ENCODE peak calls at places on chromosomes 2 and 18, in nine cellular contexts. One of them, this sample, is unnamed.

GRCh38 chr2:43759195-43759594 is 14.6 kb upstream of the DYNC2LI1 start:
- DNase-seq in NCI-H2029 treated with DMSO at 0.1 percent for 48 hours: no peak
- DNase-seq in NCI-H69: peak
- DNase-seq in AG09319: peak
- DNase-seq in GM12864: no peak
- DNase-seq in NCI-H774: no peak
- DNase-seq in M059J: peak
- DNase-seq in ACHN: peak
- DNase-seq in fibroblast of the conjunctiva: peak
- DNase-seq in this sample: no peak

GRCh38 chr18:22778996-22779395 is 154.1 kb upstream of the RBBP8 start:
- DNase-seq in AG09319: no peak
- DNase-seq in fibroblast of the conjunctiva: no peak
- DNase-seq in ACHN: no peak
- DNase-seq in GM12864: no peak
- DNase-seq in NCI-H69: no peak
- DNase-seq in NCI-H2029 treated with DMSO at 0.1 percent for 48 hours: peak
- DNase-seq in M059J: peak
- DNase-seq in NCI-H774: no peak
- DNase-seq in this sample: no peak

GRCh38 chr18:79795446-79795845 is 2.3 kb upstream of the KCNG2 start:
- DNase-seq in M059J: no peak
- DNase-seq in GM12864: no peak
- DNase-seq in NCI-H69: no peak
- DNase-seq in ACHN: no peak
- DNase-seq in NCI-H2029 treated with DMSO at 0.1 percent for 48 hours: no peak
- DNase-seq in fibroblast of the conjunctiva: no peak
- DNase-seq in AG09319: no peak
- DNase-seq in NCI-H774: no peak
- DNase-seq in this sample: no peak

GRCh38 chr2:26670171-26670570 is 22.4 kb upstream of the KCNK3 start:
- DNase-seq in GM12864: no peak
- DNase-seq in AG09319: no peak
- DNase-seq in NCI-H2029 treated with DMSO at 0.1 percent for 48 hours: no peak
- DNase-seq in ACHN: no peak
- DNase-seq in M059J: peak
- DNase-seq in fibroblast of the conjunctiva: no peak
- DNase-seq in NCI-H774: no peak
- DNase-seq in NCI-H69: no peak
- DNase-seq in this sample: no peak

GRCh38 chr18:35407871-35408481 is 30.8 kb upstream of the ZNF396 start:
- DNase-seq in NCI-H2029 treated with DMSO at 0.1 percent for 48 hours: peak
- DNase-seq in NCI-H69: peak
- DNase-seq in M059J: peak
- DNase-seq in GM12864: no peak
- DNase-seq in AG09319: peak
- DNase-seq in ACHN: peak
- DNase-seq in NCI-H774: peak
- DNase-seq in fibroblast of the conjunctiva: peak
- DNase-seq in this sample: no peak

GRCh38 chr2:177044686-177045085 is 167.9 kb upstream of the HNRNPA3 start:
- DNase-seq in M059J: no peak
- DNase-seq in NCI-H69: no peak
- DNase-seq in fibroblast of the conjunctiva: no peak
- DNase-seq in GM12864: no peak
- DNase-seq in AG09319: no peak
- DNase-seq in NCI-H2029 treated with DMSO at 0.1 percent for 48 hours: no peak
- DNase-seq in NCI-H774: no peak
- DNase-seq in ACHN: no peak
- DNase-seq in this sample: no peak

GRCh38 chr18:78527984-78528383 is 451.6 kb upstream of the SALL3 start:
- DNase-seq in NCI-H2029 treated with DMSO at 0.1 percent for 48 hours: no peak
- DNase-seq in M059J: no peak
- DNase-seq in fibroblast of the conjunctiva: no peak
- DNase-seq in GM12864: no peak
- DNase-seq in NCI-H774: no peak
- DNase-seq in ACHN: no peak
- DNase-seq in AG09319: no peak
- DNase-seq in NCI-H69: peak
- DNase-seq in this sample: no peak

GRCh38 chr2:160207804-160208661 is 8.0 kb upstream of the ITGB6 start:
- DNase-seq in fibroblast of the conjunctiva: peak
- DNase-seq in NCI-H2029 treated with DMSO at 0.1 percent for 48 hours: no peak
- DNase-seq in M059J: peak
- DNase-seq in GM12864: no peak
- DNase-seq in AG09319: peak
- DNase-seq in NCI-H774: no peak
- DNase-seq in NCI-H69: no peak
- DNase-seq in ACHN: peak
- DNase-seq in this sample: no peak

GRCh38 chr2:120014231-120014990 is 1.5 kb downstream of the EPB41L5 start:
- DNase-seq in ACHN: no peak
- DNase-seq in NCI-H2029 treated with DMSO at 0.1 percent for 48 hours: no peak
- DNase-seq in AG09319: no peak
- DNase-seq in GM12864: no peak
- DNase-seq in NCI-H69: peak
- DNase-seq in M059J: no peak
- DNase-seq in fibroblast of the conjunctiva: no peak
- DNase-seq in NCI-H774: no peak
- DNase-seq in this sample: no peak

GRCh38 chr2:217973008-217973787 is 29.6 kb downstream of the TNS1 start:
- DNase-seq in NCI-H2029 treated with DMSO at 0.1 percent for 48 hours: no peak
- DNase-seq in AG09319: no peak
- DNase-seq in NCI-H69: no peak
- DNase-seq in fibroblast of the conjunctiva: no peak
- DNase-seq in ACHN: no peak
- DNase-seq in GM12864: no peak
- DNase-seq in NCI-H774: no peak
- DNase-seq in M059J: no peak
- DNase-seq in this sample: no peak

GRCh38 chr18:34709631-34710429 is at the start of gene DTNA:
- DNase-seq in ACHN: peak
- DNase-seq in AG09319: peak
- DNase-seq in NCI-H774: peak
- DNase-seq in M059J: peak
- DNase-seq in NCI-H2029 treated with DMSO at 0.1 percent for 48 hours: no peak
- DNase-seq in NCI-H69: peak
- DNase-seq in fibroblast of the conjunctiva: peak
- DNase-seq in GM12864: no peak
- DNase-seq in this sample: no peak

GRCh38 chr18:50819027-50819726 is 639 bp downstream of the MRO start:
- DNase-seq in NCI-H2029 treated with DMSO at 0.1 percent for 48 hours: no peak
- DNase-seq in ACHN: peak
- DNase-seq in M059J: peak
- DNase-seq in AG09319: no peak
- DNase-seq in NCI-H69: peak
- DNase-seq in fibroblast of the conjunctiva: no peak
- DNase-seq in NCI-H774: no peak
- DNase-seq in GM12864: no peak
- DNase-seq in this sample: no peak

GRCh38 chr18:28961669-28962228 is 784.8 kb upstream of the CDH2 start:
- DNase-seq in ACHN: peak
- DNase-seq in AG09319: no peak
- DNase-seq in NCI-H69: peak
- DNase-seq in NCI-H2029 treated with DMSO at 0.1 percent for 48 hours: peak
- DNase-seq in NCI-H774: no peak
- DNase-seq in GM12864: no peak
- DNase-seq in M059J: peak
- DNase-seq in fibroblast of the conjunctiva: peak
- DNase-seq in this sample: no peak

GRCh38 chr2:237677951-237678481 is 50.6 kb downstream of the LRRFIP1 start:
- DNase-seq in fibroblast of the conjunctiva: peak
- DNase-seq in AG09319: no peak
- DNase-seq in NCI-H69: peak
- DNase-seq in GM12864: no peak
- DNase-seq in NCI-H774: no peak
- DNase-seq in M059J: no peak
- DNase-seq in ACHN: no peak
- DNase-seq in NCI-H2029 treated with DMSO at 0.1 percent for 48 hours: no peak
- DNase-seq in this sample: no peak

GRCh38 chr2:235570256-235570655 is 76.4 kb downstream of the AGAP1 start:
- DNase-seq in ACHN: no peak
- DNase-seq in NCI-H2029 treated with DMSO at 0.1 percent for 48 hours: no peak
- DNase-seq in fibroblast of the conjunctiva: no peak
- DNase-seq in GM12864: no peak
- DNase-seq in AG09319: no peak
- DNase-seq in M059J: peak
- DNase-seq in NCI-H69: no peak
- DNase-seq in NCI-H774: no peak
- DNase-seq in this sample: no peak

GRCh38 chr2:105775809-105776559 is 31.3 kb downstream of the NCK2 start:
- DNase-seq in AG09319: peak
- DNase-seq in GM12864: no peak
- DNase-seq in ACHN: no peak
- DNase-seq in fibroblast of the conjunctiva: no peak
- DNase-seq in NCI-H774: no peak
- DNase-seq in NCI-H2029 treated with DMSO at 0.1 percent for 48 hours: no peak
- DNase-seq in NCI-H69: peak
- DNase-seq in M059J: no peak
- DNase-seq in this sample: no peak

GRCh38 chr18:36993068-36993467 is 164.1 kb downstream of the KIAA1328 start:
- DNase-seq in ACHN: no peak
- DNase-seq in M059J: peak
- DNase-seq in NCI-H69: no peak
- DNase-seq in fibroblast of the conjunctiva: peak
- DNase-seq in AG09319: no peak
- DNase-seq in NCI-H774: no peak
- DNase-seq in GM12864: no peak
- DNase-seq in NCI-H2029 treated with DMSO at 0.1 percent for 48 hours: no peak
- DNase-seq in this sample: no peak

GRCh38 chr2:190075623-190076022 is 13.1 kb upstream of the MSTN start:
- DNase-seq in M059J: no peak
- DNase-seq in GM12864: no peak
- DNase-seq in NCI-H774: no peak
- DNase-seq in NCI-H69: no peak
- DNase-seq in AG09319: no peak
- DNase-seq in ACHN: no peak
- DNase-seq in fibroblast of the conjunctiva: no peak
- DNase-seq in NCI-H2029 treated with DMSO at 0.1 percent for 48 hours: no peak
- DNase-seq in this sample: no peak

GRCh38 chr2:85112906-85113625 is 20.1 kb upstream of the TCF7L1 start:
- DNase-seq in fibroblast of the conjunctiva: no peak
- DNase-seq in GM12864: no peak
- DNase-seq in M059J: peak
- DNase-seq in NCI-H2029 treated with DMSO at 0.1 percent for 48 hours: no peak
- DNase-seq in AG09319: no peak
- DNase-seq in ACHN: no peak
- DNase-seq in NCI-H69: no peak
- DNase-seq in NCI-H774: no peak
- DNase-seq in this sample: no peak

GRCh38 chr18:58288922-58289797 is 245.1 kb downstream of the NEDD4L start:
- DNase-seq in ACHN: peak
- DNase-seq in M059J: peak
- DNase-seq in NCI-H69: no peak
- DNase-seq in AG09319: no peak
- DNase-seq in GM12864: peak
- DNase-seq in fibroblast of the conjunctiva: no peak
- DNase-seq in NCI-H2029 treated with DMSO at 0.1 percent for 48 hours: peak
- DNase-seq in NCI-H774: no peak
- DNase-seq in this sample: no peak

GRCh38 chr2:100819365-100820345 is at the start of gene NPAS2:
- DNase-seq in fibroblast of the conjunctiva: peak
- DNase-seq in M059J: peak
- DNase-seq in AG09319: no peak
- DNase-seq in NCI-H774: no peak
- DNase-seq in GM12864: no peak
- DNase-seq in NCI-H69: peak
- DNase-seq in ACHN: peak
- DNase-seq in NCI-H2029 treated with DMSO at 0.1 percent for 48 hours: no peak
- DNase-seq in this sample: no peak

GRCh38 chr18:49812321-49813070 is 837 bp downstream of the ACAA2 start:
- DNase-seq in M059J: no peak
- DNase-seq in NCI-H774: no peak
- DNase-seq in ACHN: no peak
- DNase-seq in NCI-H2029 treated with DMSO at 0.1 percent for 48 hours: no peak
- DNase-seq in NCI-H69: peak
- DNase-seq in AG09319: no peak
- DNase-seq in fibroblast of the conjunctiva: no peak
- DNase-seq in GM12864: no peak
- DNase-seq in this sample: no peak

GRCh38 chr18:9914334-9914583 is 443 bp downstream of the VAPA start:
- DNase-seq in NCI-H2029 treated with DMSO at 0.1 percent for 48 hours: no peak
- DNase-seq in GM12864: no peak
- DNase-seq in fibroblast of the conjunctiva: no peak
- DNase-seq in M059J: no peak
- DNase-seq in AG09319: no peak
- DNase-seq in ACHN: peak
- DNase-seq in NCI-H774: no peak
- DNase-seq in NCI-H69: peak
- DNase-seq in this sample: no peak

GRCh38 chr2:64854773-64855237 is 134.4 kb upstream of the SLC1A4 start:
- DNase-seq in ACHN: peak
- DNase-seq in NCI-H774: no peak
- DNase-seq in M059J: peak
- DNase-seq in NCI-H2029 treated with DMSO at 0.1 percent for 48 hours: no peak
- DNase-seq in fibroblast of the conjunctiva: no peak
- DNase-seq in NCI-H69: no peak
- DNase-seq in AG09319: no peak
- DNase-seq in GM12864: no peak
- DNase-seq in this sample: no peak

GRCh38 chr2:39893616-39894015 is 114.6 kb upstream of the THUMPD2 start:
- DNase-seq in GM12864: no peak
- DNase-seq in NCI-H69: no peak
- DNase-seq in ACHN: no peak
- DNase-seq in fibroblast of the conjunctiva: no peak
- DNase-seq in NCI-H2029 treated with DMSO at 0.1 percent for 48 hours: no peak
- DNase-seq in M059J: peak
- DNase-seq in AG09319: no peak
- DNase-seq in NCI-H774: no peak
- DNase-seq in this sample: no peak

GRCh38 chr2:231673348-231673770 is 35.0 kb upstream of the PTMA start:
- DNase-seq in M059J: no peak
- DNase-seq in fibroblast of the conjunctiva: no peak
- DNase-seq in NCI-H2029 treated with DMSO at 0.1 percent for 48 hours: peak
- DNase-seq in NCI-H774: peak
- DNase-seq in GM12864: no peak
- DNase-seq in AG09319: no peak
- DNase-seq in ACHN: peak
- DNase-seq in NCI-H69: peak
- DNase-seq in this sample: no peak

GRCh38 chr2:225556461-225556860 is 157.0 kb downstream of the NYAP2 start:
- DNase-seq in NCI-H774: no peak
- DNase-seq in GM12864: no peak
- DNase-seq in ACHN: no peak
- DNase-seq in NCI-H2029 treated with DMSO at 0.1 percent for 48 hours: no peak
- DNase-seq in M059J: no peak
- DNase-seq in NCI-H69: peak
- DNase-seq in AG09319: no peak
- DNase-seq in fibroblast of the conjunctiva: no peak
- DNase-seq in this sample: no peak

GRCh38 chr2:26144953-26145680 is 27.8 kb upstream of the GAREM2 start:
- DNase-seq in AG09319: peak
- DNase-seq in NCI-H69: peak
- DNase-seq in fibroblast of the conjunctiva: peak
- DNase-seq in NCI-H2029 treated with DMSO at 0.1 percent for 48 hours: peak
- DNase-seq in ACHN: peak
- DNase-seq in GM12864: peak
- DNase-seq in NCI-H774: peak
- DNase-seq in M059J: peak
- DNase-seq in this sample: peak

GRCh38 chr18:72543362-72544055 is 633 bp downstream of the CBLN2 start:
- DNase-seq in GM12864: no peak
- DNase-seq in NCI-H774: no peak
- DNase-seq in AG09319: no peak
- DNase-seq in M059J: no peak
- DNase-seq in NCI-H69: peak
- DNase-seq in fibroblast of the conjunctiva: no peak
- DNase-seq in NCI-H2029 treated with DMSO at 0.1 percent for 48 hours: no peak
- DNase-seq in ACHN: peak
- DNase-seq in this sample: no peak

GRCh38 chr18:56738184-56738583 is 87.0 kb downstream of the WDR7 start:
- DNase-seq in NCI-H69: peak
- DNase-seq in NCI-H774: no peak
- DNase-seq in fibroblast of the conjunctiva: no peak
- DNase-seq in AG09319: no peak
- DNase-seq in GM12864: no peak
- DNase-seq in NCI-H2029 treated with DMSO at 0.1 percent for 48 hours: no peak
- DNase-seq in ACHN: no peak
- DNase-seq in M059J: no peak
- DNase-seq in this sample: no peak